ENCODE peak calls at places on chromosomes 11 and 22, in ten cellular contexts. One of them, this sample, is unnamed.

GRCh38 chr22:31520036-31520435 is 23.7 kb downstream of the SFI1 start:
- DNase-seq in Panc1: no peak
- DNase-seq in naive thymus-derived CD4-positive, alpha-beta T cell: no peak
- DNase-seq in heart right ventricle: no peak
- DNase-seq in cardiac muscle cell: no peak
- DNase-seq in GM23338: no peak
- DNase-seq in ovary: no peak
- DNase-seq in body of pancreas: no peak
- DNase-seq in PC-9: no peak
- DNase-seq in CD8-positive, alpha-beta memory T cell: no peak
- DNase-seq in this sample: no peak

GRCh38 chr11:119094816-119095065 is 6.9 kb downstream of the DPAGT1 start:
- DNase-seq in Panc1: no peak
- DNase-seq in naive thymus-derived CD4-positive, alpha-beta T cell: no peak
- DNase-seq in heart right ventricle: peak; percentile 79
- DNase-seq in cardiac muscle cell: peak; percentile 86
- DNase-seq in GM23338: peak; percentile 68
- DNase-seq in ovary: peak; percentile 86
- DNase-seq in body of pancreas: peak; percentile 89
- DNase-seq in PC-9: peak; percentile 80
- DNase-seq in CD8-positive, alpha-beta memory T cell: no peak
- DNase-seq in this sample: no peak

GRCh38 chr11:107018274-107018901 is at the start of gene GUCY1A2:
- DNase-seq in Panc1: no peak
- DNase-seq in naive thymus-derived CD4-positive, alpha-beta T cell: no peak
- DNase-seq in heart right ventricle: peak; percentile 26
- DNase-seq in cardiac muscle cell: peak; percentile 46
- DNase-seq in GM23338: peak; percentile 53
- DNase-seq in ovary: peak; percentile 21
- DNase-seq in body of pancreas: peak; percentile 18
- DNase-seq in PC-9: no peak
- DNase-seq in CD8-positive, alpha-beta memory T cell: no peak
- DNase-seq in this sample: no peak

GRCh38 chr11:250740-251299 is 14.0 kb downstream of the PSMD13 start:
- DNase-seq in Panc1: no peak
- DNase-seq in naive thymus-derived CD4-positive, alpha-beta T cell: peak; percentile 73
- DNase-seq in heart right ventricle: peak; percentile 48
- DNase-seq in cardiac muscle cell: peak; percentile 71
- DNase-seq in GM23338: peak; percentile 85
- DNase-seq in ovary: peak; percentile 56
- DNase-seq in body of pancreas: peak; percentile 66
- DNase-seq in PC-9: peak; percentile 51
- DNase-seq in CD8-positive, alpha-beta memory T cell: peak; percentile 86
- DNase-seq in this sample: no peak

GRCh38 chr11:68373810-68374501 is 61.6 kb downstream of the LRP5 start:
- DNase-seq in Panc1: no peak
- DNase-seq in naive thymus-derived CD4-positive, alpha-beta T cell: no peak
- DNase-seq in heart right ventricle: peak; percentile 62
- DNase-seq in cardiac muscle cell: peak; percentile 15
- DNase-seq in GM23338: no peak
- DNase-seq in ovary: peak; percentile 45
- DNase-seq in body of pancreas: peak; percentile 40
- DNase-seq in PC-9: no peak
- DNase-seq in CD8-positive, alpha-beta memory T cell: no peak
- DNase-seq in this sample: no peak

GRCh38 chr22:45291061-45291930 is 6.5 kb downstream of the UPK3A start:
- DNase-seq in Panc1: no peak
- DNase-seq in naive thymus-derived CD4-positive, alpha-beta T cell: no peak
- DNase-seq in heart right ventricle: no peak
- DNase-seq in cardiac muscle cell: no peak
- DNase-seq in GM23338: no peak
- DNase-seq in ovary: no peak
- DNase-seq in body of pancreas: no peak
- DNase-seq in PC-9: no peak
- DNase-seq in CD8-positive, alpha-beta memory T cell: no peak
- DNase-seq in this sample: no peak

GRCh38 chr11:126790550-126790981 is 210.0 kb downstream of the KIRREL3 start:
- DNase-seq in Panc1: no peak
- DNase-seq in naive thymus-derived CD4-positive, alpha-beta T cell: no peak
- DNase-seq in heart right ventricle: no peak
- DNase-seq in cardiac muscle cell: no peak
- DNase-seq in GM23338: peak; percentile 38
- DNase-seq in ovary: no peak
- DNase-seq in body of pancreas: no peak
- DNase-seq in PC-9: peak; percentile 7
- DNase-seq in CD8-positive, alpha-beta memory T cell: no peak
- DNase-seq in this sample: no peak

GRCh38 chr11:35144103-35144741 is 5.3 kb downstream of the CD44 start:
- DNase-seq in Panc1: no peak
- DNase-seq in naive thymus-derived CD4-positive, alpha-beta T cell: no peak
- DNase-seq in heart right ventricle: no peak
- DNase-seq in cardiac muscle cell: no peak
- DNase-seq in GM23338: no peak
- DNase-seq in ovary: no peak
- DNase-seq in body of pancreas: no peak
- DNase-seq in PC-9: peak; percentile 69
- DNase-seq in CD8-positive, alpha-beta memory T cell: peak; percentile 80
- DNase-seq in this sample: no peak

GRCh38 chr22:41830174-41830573 is 2.7 kb upstream of the SREBF2 start:
- DNase-seq in Panc1: no peak
- DNase-seq in naive thymus-derived CD4-positive, alpha-beta T cell: no peak
- DNase-seq in heart right ventricle: no peak
- DNase-seq in cardiac muscle cell: no peak
- DNase-seq in GM23338: no peak
- DNase-seq in ovary: no peak
- DNase-seq in body of pancreas: no peak
- DNase-seq in PC-9: no peak
- DNase-seq in CD8-positive, alpha-beta memory T cell: no peak
- DNase-seq in this sample: no peak

GRCh38 chr22:41831828-41832552 is 915 bp upstream of the SREBF2 start:
- DNase-seq in Panc1: no peak
- DNase-seq in naive thymus-derived CD4-positive, alpha-beta T cell: no peak
- DNase-seq in heart right ventricle: no peak
- DNase-seq in cardiac muscle cell: no peak
- DNase-seq in GM23338: no peak
- DNase-seq in ovary: no peak
- DNase-seq in body of pancreas: no peak
- DNase-seq in PC-9: no peak
- DNase-seq in CD8-positive, alpha-beta memory T cell: no peak
- DNase-seq in this sample: no peak

GRCh38 chr22:41832553-41833368 is at the start of gene SREBF2:
- DNase-seq in Panc1: peak; percentile 95
- DNase-seq in naive thymus-derived CD4-positive, alpha-beta T cell: peak; percentile 94
- DNase-seq in heart right ventricle: peak; percentile 100
- DNase-seq in cardiac muscle cell: peak; percentile 100
- DNase-seq in GM23338: peak; percentile 100
- DNase-seq in ovary: peak; percentile 100
- DNase-seq in body of pancreas: peak; percentile 100
- DNase-seq in PC-9: peak; percentile 100
- DNase-seq in CD8-positive, alpha-beta memory T cell: peak; percentile 99
- DNase-seq in this sample: peak; percentile 99

GRCh38 chr22:41833369-41834004 is 582 bp downstream of the SREBF2 start:
- DNase-seq in Panc1: no peak
- DNase-seq in naive thymus-derived CD4-positive, alpha-beta T cell: peak; percentile 40
- DNase-seq in heart right ventricle: peak; percentile 24
- DNase-seq in cardiac muscle cell: peak; percentile 64
- DNase-seq in GM23338: peak; percentile 60
- DNase-seq in ovary: peak; percentile 51
- DNase-seq in body of pancreas: peak; percentile 49
- DNase-seq in PC-9: peak; percentile 33
- DNase-seq in CD8-positive, alpha-beta memory T cell: peak; percentile 63
- DNase-seq in this sample: no peak

DNA sequence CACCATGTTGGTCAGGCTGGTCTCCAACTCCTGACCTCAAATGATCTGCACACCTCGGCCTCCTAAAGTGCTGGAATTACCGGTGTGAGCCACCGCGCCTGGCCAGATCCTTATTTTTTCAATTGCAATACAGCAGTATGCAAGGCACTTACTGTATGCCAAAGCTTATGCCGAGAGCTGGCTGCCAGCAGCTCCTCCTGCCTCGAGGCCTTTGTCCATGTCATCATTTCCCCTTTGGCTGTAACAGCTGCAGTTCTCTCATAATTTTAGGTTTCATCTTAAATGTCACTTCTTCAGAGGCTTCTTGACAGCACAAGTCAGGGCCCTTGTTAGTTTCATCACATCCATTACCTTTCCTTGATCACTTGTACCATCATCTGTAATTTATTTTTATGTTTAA is 1.5 kb upstream of the SREBF2 start:
- DNase-seq in Panc1: no peak
- DNase-seq in naive thymus-derived CD4-positive, alpha-beta T cell: no peak
- DNase-seq in heart right ventricle: no peak
- DNase-seq in cardiac muscle cell: no peak
- DNase-seq in GM23338: no peak
- DNase-seq in ovary: no peak
- DNase-seq in body of pancreas: no peak
- DNase-seq in PC-9: no peak
- DNase-seq in CD8-positive, alpha-beta memory T cell: no peak
- DNase-seq in this sample: no peak
- H3K4me3 ChIP-seq in Panc1: no peak overlapping the region
- H3K4me3 ChIP-seq in naive thymus-derived CD4-positive, alpha-beta T cell: no peak overlapping the region
- H3K4me3 ChIP-seq in heart right ventricle: no peak overlapping the region
- H3K4me3 ChIP-seq in cardiac muscle cell: no peak overlapping the region
- H3K4me3 ChIP-seq in GM23338: no peak overlapping the region
- H3K4me3 ChIP-seq in ovary: no peak overlapping the region
- H3K4me3 ChIP-seq in body of pancreas: no peak overlapping the region
- H3K4me3 ChIP-seq in PC-9: no peak overlapping the region
- H3K4me3 ChIP-seq in CD8-positive, alpha-beta memory T cell: no peak overlapping the region
- H3K4me3 ChIP-seq in this sample: no peak overlapping the region

GRCh38 chr11:116723511-116723910 is 49.3 kb downstream of the BUD13 start:
- DNase-seq in Panc1: no peak
- DNase-seq in naive thymus-derived CD4-positive, alpha-beta T cell: no peak
- DNase-seq in heart right ventricle: no peak
- DNase-seq in cardiac muscle cell: no peak
- DNase-seq in GM23338: no peak
- DNase-seq in ovary: no peak
- DNase-seq in body of pancreas: no peak
- DNase-seq in PC-9: no peak
- DNase-seq in CD8-positive, alpha-beta memory T cell: no peak
- DNase-seq in this sample: no peak

GRCh38 chr11:116721983-116722382 is 50.8 kb downstream of the BUD13 start:
- DNase-seq in Panc1: no peak
- DNase-seq in naive thymus-derived CD4-positive, alpha-beta T cell: no peak
- DNase-seq in heart right ventricle: no peak
- DNase-seq in cardiac muscle cell: no peak
- DNase-seq in GM23338: no peak
- DNase-seq in ovary: no peak
- DNase-seq in body of pancreas: no peak
- DNase-seq in PC-9: no peak
- DNase-seq in CD8-positive, alpha-beta memory T cell: no peak
- DNase-seq in this sample: no peak

GRCh38 chr11:116725434-116726221 is 47.2 kb downstream of the BUD13 start:
- DNase-seq in Panc1: no peak
- DNase-seq in naive thymus-derived CD4-positive, alpha-beta T cell: no peak
- DNase-seq in heart right ventricle: no peak
- DNase-seq in cardiac muscle cell: no peak
- DNase-seq in GM23338: peak; percentile 32
- DNase-seq in ovary: no peak
- DNase-seq in body of pancreas: no peak
- DNase-seq in PC-9: peak; percentile 12
- DNase-seq in CD8-positive, alpha-beta memory T cell: no peak
- DNase-seq in this sample: no peak

GRCh38 chr11:116727990-116728389 is 44.8 kb downstream of the BUD13 start:
- DNase-seq in Panc1: no peak
- DNase-seq in naive thymus-derived CD4-positive, alpha-beta T cell: no peak
- DNase-seq in heart right ventricle: no peak
- DNase-seq in cardiac muscle cell: no peak
- DNase-seq in GM23338: no peak
- DNase-seq in ovary: no peak
- DNase-seq in body of pancreas: no peak
- DNase-seq in PC-9: no peak
- DNase-seq in CD8-positive, alpha-beta memory T cell: no peak
- DNase-seq in this sample: no peak

GRCh38 chr11:116724813-116725212 is 48.0 kb downstream of the BUD13 start:
- DNase-seq in Panc1: no peak
- DNase-seq in naive thymus-derived CD4-positive, alpha-beta T cell: no peak
- DNase-seq in heart right ventricle: no peak
- DNase-seq in cardiac muscle cell: no peak
- DNase-seq in GM23338: no peak
- DNase-seq in ovary: no peak
- DNase-seq in body of pancreas: no peak
- DNase-seq in PC-9: no peak
- DNase-seq in CD8-positive, alpha-beta memory T cell: no peak
- DNase-seq in this sample: no peak
- H3K27me3 ChIP-seq in Panc1: peaks cover 14% of the 10 kb centered on the region
- H3K27me3 ChIP-seq in naive thymus-derived CD4-positive, alpha-beta T cell: no peaks in the 10 kb centered on the region
- H3K27me3 ChIP-seq in heart right ventricle: peaks cover 7% of the 10 kb centered on the region
- H3K27me3 ChIP-seq in cardiac muscle cell: no peaks in the 10 kb centered on the region
- H3K27me3 ChIP-seq in GM23338: no peaks in the 10 kb centered on the region
- H3K27me3 ChIP-seq in ovary: no peaks in the 10 kb centered on the region
- H3K27me3 ChIP-seq in body of pancreas: no peaks in the 10 kb centered on the region
- H3K27me3 ChIP-seq in PC-9: peaks cover 95% of the 10 kb centered on the region
- H3K27me3 ChIP-seq in CD8-positive, alpha-beta memory T cell: no peaks in the 10 kb centered on the region
- H3K27me3 ChIP-seq in this sample: no peaks in the 10 kb centered on the region

GRCh38 chr11:73577496-73577917 is 20.4 kb downstream of the FAM168A start:
- DNase-seq in Panc1: no peak
- DNase-seq in naive thymus-derived CD4-positive, alpha-beta T cell: no peak
- DNase-seq in heart right ventricle: no peak
- DNase-seq in cardiac muscle cell: no peak
- DNase-seq in GM23338: no peak
- DNase-seq in ovary: no peak
- DNase-seq in body of pancreas: no peak
- DNase-seq in PC-9: no peak
- DNase-seq in CD8-positive, alpha-beta memory T cell: no peak
- DNase-seq in this sample: no peak
- H3K27ac ChIP-seq in Panc1: no peak overlapping the region
- H3K27ac ChIP-seq in naive thymus-derived CD4-positive, alpha-beta T cell: no peak overlapping the region
- H3K27ac ChIP-seq in heart right ventricle: no peak overlapping the region
- H3K27ac ChIP-seq in cardiac muscle cell: no peak overlapping the region
- H3K27ac ChIP-seq in GM23338: no peak overlapping the region
- H3K27ac ChIP-seq in ovary: no peak overlapping the region
- H3K27ac ChIP-seq in body of pancreas: no peak overlapping the region
- H3K27ac ChIP-seq in PC-9: no peak overlapping the region
- H3K27ac ChIP-seq in CD8-positive, alpha-beta memory T cell: no peak overlapping the region
- H3K27ac ChIP-seq in this sample: no peak overlapping the region

GRCh38 chr22:27545071-27545470 is 256.5 kb downstream of the MN1 start:
- DNase-seq in Panc1: no peak
- DNase-seq in naive thymus-derived CD4-positive, alpha-beta T cell: no peak
- DNase-seq in heart right ventricle: no peak
- DNase-seq in cardiac muscle cell: peak; percentile 18
- DNase-seq in GM23338: no peak
- DNase-seq in ovary: no peak
- DNase-seq in body of pancreas: no peak
- DNase-seq in PC-9: no peak
- DNase-seq in CD8-positive, alpha-beta memory T cell: no peak
- DNase-seq in this sample: no peak
- H3K4me3 ChIP-seq in Panc1: no peak overlapping the region
- H3K4me3 ChIP-seq in naive thymus-derived CD4-positive, alpha-beta T cell: no peak overlapping the region
- H3K4me3 ChIP-seq in heart right ventricle: no peak overlapping the region
- H3K4me3 ChIP-seq in cardiac muscle cell: no peak overlapping the region
- H3K4me3 ChIP-seq in GM23338: no peak overlapping the region
- H3K4me3 ChIP-seq in ovary: no peak overlapping the region
- H3K4me3 ChIP-seq in body of pancreas: no peak overlapping the region
- H3K4me3 ChIP-seq in PC-9: no peak overlapping the region
- H3K4me3 ChIP-seq in CD8-positive, alpha-beta memory T cell: no peak overlapping the region
- H3K4me3 ChIP-seq in this sample: no peak overlapping the region

This sample was measured in iPS DF 6.9.